ENCODE peak calls at places on chromosomes 13 and 19, in seven cellular contexts. One of them, this sample, is unnamed.

GRCh38 chr19:35106291-35106583 is 9.4 kb upstream of the FXYD3 start:
- DNase-seq in NCI-H460: no peak
- DNase-seq in activated CD4-positive, alpha-beta T cell treated with anti-CD3 and anti-CD28 coated beads for 24 hours: no peak
- DNase-seq in left cardiac atrium: no peak
- DNase-seq in T-helper 2 cell: no peak
- DNase-seq in Daoy: no peak
- DNase-seq in EL: no peak
- DNase-seq in this sample: no peak

GRCh38 chr13:95921485-95921884 is 131.7 kb downstream of the UGGT2 start:
- DNase-seq in NCI-H460: no peak
- DNase-seq in activated CD4-positive, alpha-beta T cell treated with anti-CD3 and anti-CD28 coated beads for 24 hours: no peak
- DNase-seq in Daoy: no peak
- DNase-seq in left cardiac atrium: no peak
- DNase-seq in EL: peak
- DNase-seq in T-helper 2 cell: no peak
- DNase-seq in this sample: no peak

GRCh38 chr13:77580748-77581147 is 45.2 kb downstream of the SCEL start:
- DNase-seq in left cardiac atrium: no peak
- DNase-seq in T-helper 2 cell: no peak
- DNase-seq in NCI-H460: no peak
- DNase-seq in activated CD4-positive, alpha-beta T cell treated with anti-CD3 and anti-CD28 coated beads for 24 hours: no peak
- DNase-seq in EL: no peak
- DNase-seq in Daoy: no peak
- DNase-seq in this sample: no peak

GRCh38 chr13:95485045-95485517 is 67.4 kb upstream of the CLDN10 start:
- DNase-seq in activated CD4-positive, alpha-beta T cell treated with anti-CD3 and anti-CD28 coated beads for 24 hours: no peak
- DNase-seq in left cardiac atrium: peak
- DNase-seq in NCI-H460: no peak
- DNase-seq in Daoy: peak
- DNase-seq in EL: peak
- DNase-seq in T-helper 2 cell: no peak
- DNase-seq in this sample: no peak

GRCh38 chr13:110854866-110855265 is 60.0 kb downstream of the ANKRD10 start:
- DNase-seq in activated CD4-positive, alpha-beta T cell treated with anti-CD3 and anti-CD28 coated beads for 24 hours: no peak
- DNase-seq in Daoy: no peak
- DNase-seq in left cardiac atrium: no peak
- DNase-seq in T-helper 2 cell: no peak
- DNase-seq in EL: no peak
- DNase-seq in NCI-H460: no peak
- DNase-seq in this sample: no peak

GRCh38 chr13:48231080-48231479 is 1.9 kb upstream of the ITM2B start:
- DNase-seq in activated CD4-positive, alpha-beta T cell treated with anti-CD3 and anti-CD28 coated beads for 24 hours: no peak
- DNase-seq in EL: no peak
- DNase-seq in left cardiac atrium: no peak
- DNase-seq in NCI-H460: no peak
- DNase-seq in T-helper 2 cell: no peak
- DNase-seq in Daoy: no peak
- DNase-seq in this sample: no peak

GRCh38 chr13:22690756-22691155 is 490.0 kb upstream of the SGCG start:
- DNase-seq in left cardiac atrium: no peak
- DNase-seq in EL: no peak
- DNase-seq in T-helper 2 cell: no peak
- DNase-seq in activated CD4-positive, alpha-beta T cell treated with anti-CD3 and anti-CD28 coated beads for 24 hours: no peak
- DNase-seq in NCI-H460: no peak
- DNase-seq in Daoy: no peak
- DNase-seq in this sample: no peak

GRCh38 chr13:67353891-67354459 is 123.8 kb upstream of the PCDH9 start:
- DNase-seq in activated CD4-positive, alpha-beta T cell treated with anti-CD3 and anti-CD28 coated beads for 24 hours: no peak
- DNase-seq in T-helper 2 cell: no peak
- DNase-seq in NCI-H460: no peak
- DNase-seq in left cardiac atrium: no peak
- DNase-seq in Daoy: no peak
- DNase-seq in EL: peak
- DNase-seq in this sample: no peak

GRCh38 chr19:43789029-43789428 is 8.3 kb upstream of the KCNN4 start:
- DNase-seq in EL: peak
- DNase-seq in left cardiac atrium: no peak
- DNase-seq in Daoy: peak
- DNase-seq in T-helper 2 cell: no peak
- DNase-seq in NCI-H460: no peak
- DNase-seq in activated CD4-positive, alpha-beta T cell treated with anti-CD3 and anti-CD28 coated beads for 24 hours: no peak
- DNase-seq in this sample: no peak

GRCh38 chr13:21583496-21583895 is 20.5 kb downstream of the MICU2 start:
- DNase-seq in T-helper 2 cell: no peak
- DNase-seq in left cardiac atrium: no peak
- DNase-seq in Daoy: no peak
- DNase-seq in NCI-H460: no peak
- DNase-seq in EL: peak
- DNase-seq in activated CD4-positive, alpha-beta T cell treated with anti-CD3 and anti-CD28 coated beads for 24 hours: no peak
- DNase-seq in this sample: no peak

GRCh38 chr13:47671762-47672161 is 329.3 kb downstream of the SUCLA2 start:
- DNase-seq in left cardiac atrium: no peak
- DNase-seq in EL: no peak
- DNase-seq in activated CD4-positive, alpha-beta T cell treated with anti-CD3 and anti-CD28 coated beads for 24 hours: no peak
- DNase-seq in Daoy: no peak
- DNase-seq in NCI-H460: no peak
- DNase-seq in T-helper 2 cell: no peak
- DNase-seq in this sample: no peak

GRCh38 chr19:13056052-13056660 is 46.5 kb downstream of the LYL1 start:
- DNase-seq in NCI-H460: no peak
- DNase-seq in activated CD4-positive, alpha-beta T cell treated with anti-CD3 and anti-CD28 coated beads for 24 hours: no peak
- DNase-seq in T-helper 2 cell: no peak
- DNase-seq in left cardiac atrium: peak
- DNase-seq in EL: peak
- DNase-seq in Daoy: peak
- DNase-seq in this sample: no peak

GRCh38 chr19:35973487-35973886 is 21.5 kb upstream of the SDHAF1 start:
- DNase-seq in EL: no peak
- DNase-seq in Daoy: no peak
- DNase-seq in T-helper 2 cell: no peak
- DNase-seq in left cardiac atrium: no peak
- DNase-seq in NCI-H460: no peak
- DNase-seq in activated CD4-positive, alpha-beta T cell treated with anti-CD3 and anti-CD28 coated beads for 24 hours: no peak
- DNase-seq in this sample: no peak

GRCh38 chr19:2775556-2776430 is 7.3 kb downstream of the SGTA start:
- DNase-seq in T-helper 2 cell: peak
- DNase-seq in EL: peak
- DNase-seq in activated CD4-positive, alpha-beta T cell treated with anti-CD3 and anti-CD28 coated beads for 24 hours: peak
- DNase-seq in left cardiac atrium: peak
- DNase-seq in Daoy: peak
- DNase-seq in NCI-H460: no peak
- DNase-seq in this sample: peak

GRCh38 chr13:111283991-111284390 is 36.5 kb upstream of the TEX29 start:
- DNase-seq in NCI-H460: no peak
- DNase-seq in EL: no peak
- DNase-seq in T-helper 2 cell: no peak
- DNase-seq in activated CD4-positive, alpha-beta T cell treated with anti-CD3 and anti-CD28 coated beads for 24 hours: no peak
- DNase-seq in left cardiac atrium: no peak
- DNase-seq in Daoy: no peak
- DNase-seq in this sample: no peak